ENCODE peak calls at places on chromosomes 3 and 15, in six cellular contexts. One of them, this sample, is unnamed.

GRCh38 chr15:34809186-34809585 is 13.8 kb upstream of the ACTC1 start:
- DNase-seq in choroid plexus epithelial cell: no peak
- DNase-seq in esophagus squamous epithelium: no peak
- DNase-seq in activated effector memory CD4-positive, alpha-beta T cell treated with Interleukin-2 at 50 U/mL for 16 hours: no peak
- DNase-seq in germinal center: no peak
- DNase-seq in NCI-H1105: no peak
- DNase-seq in this sample: no peak

GRCh38 chr3:25604107-25604805 is 60.5 kb downstream of the TOP2B start:
- DNase-seq in activated effector memory CD4-positive, alpha-beta T cell treated with Interleukin-2 at 50 U/mL for 16 hours: no peak
- DNase-seq in choroid plexus epithelial cell: peak; percentile 95
- DNase-seq in germinal center: no peak
- DNase-seq in NCI-H1105: no peak
- DNase-seq in esophagus squamous epithelium: no peak
- DNase-seq in this sample: no peak

GRCh38 chr15:36501063-36501678 is 78.3 kb upstream of the CDIN1 start:
- DNase-seq in esophagus squamous epithelium: no peak
- DNase-seq in choroid plexus epithelial cell: peak; percentile 83
- DNase-seq in activated effector memory CD4-positive, alpha-beta T cell treated with Interleukin-2 at 50 U/mL for 16 hours: no peak
- DNase-seq in germinal center: no peak
- DNase-seq in NCI-H1105: peak; percentile 30
- DNase-seq in this sample: peak; percentile 77

GRCh38 chr3:45311953-45312795 is 76.2 kb upstream of the LARS2 start:
- DNase-seq in esophagus squamous epithelium: no peak
- DNase-seq in NCI-H1105: no peak
- DNase-seq in germinal center: no peak
- DNase-seq in choroid plexus epithelial cell: no peak
- DNase-seq in activated effector memory CD4-positive, alpha-beta T cell treated with Interleukin-2 at 50 U/mL for 16 hours: no peak
- DNase-seq in this sample: no peak

GRCh38 chr15:40902605-40903561 is 8.6 kb downstream of the VPS18 start:
- DNase-seq in NCI-H1105: no peak
- DNase-seq in activated effector memory CD4-positive, alpha-beta T cell treated with Interleukin-2 at 50 U/mL for 16 hours: no peak
- DNase-seq in germinal center: no peak
- DNase-seq in esophagus squamous epithelium: no peak
- DNase-seq in choroid plexus epithelial cell: peak; percentile 51
- DNase-seq in this sample: no peak

GRCh38 chr3:15011174-15011573 is 53.9 kb downstream of the MRPS25 start:
- DNase-seq in germinal center: no peak
- DNase-seq in activated effector memory CD4-positive, alpha-beta T cell treated with Interleukin-2 at 50 U/mL for 16 hours: no peak
- DNase-seq in esophagus squamous epithelium: no peak
- DNase-seq in NCI-H1105: no peak
- DNase-seq in choroid plexus epithelial cell: no peak
- DNase-seq in this sample: no peak

GRCh38 chr15:71653986-71654713 is 156.2 kb upstream of the NR2E3 start:
- DNase-seq in germinal center: no peak
- DNase-seq in esophagus squamous epithelium: no peak
- DNase-seq in choroid plexus epithelial cell: no peak
- DNase-seq in activated effector memory CD4-positive, alpha-beta T cell treated with Interleukin-2 at 50 U/mL for 16 hours: no peak
- DNase-seq in NCI-H1105: no peak
- DNase-seq in this sample: peak; percentile 44

GRCh38 chr15:74978503-74978902 is 16.9 kb upstream of the SCAMP5 start:
- DNase-seq in activated effector memory CD4-positive, alpha-beta T cell treated with Interleukin-2 at 50 U/mL for 16 hours: peak; percentile 15
- DNase-seq in choroid plexus epithelial cell: peak; percentile 47
- DNase-seq in esophagus squamous epithelium: no peak
- DNase-seq in germinal center: no peak
- DNase-seq in NCI-H1105: no peak
- DNase-seq in this sample: no peak

GRCh38 chr15:90201150-90201943 is at the start of gene SEMA4B:
- DNase-seq in esophagus squamous epithelium: no peak
- DNase-seq in choroid plexus epithelial cell: peak; percentile 40
- DNase-seq in activated effector memory CD4-positive, alpha-beta T cell treated with Interleukin-2 at 50 U/mL for 16 hours: peak; percentile 65
- DNase-seq in germinal center: peak; percentile 92
- DNase-seq in NCI-H1105: peak; percentile 33
- DNase-seq in this sample: peak; percentile 46

GRCh38 chr3:102235679-102236078 is 199.1 kb upstream of the ZPLD1 start:
- DNase-seq in choroid plexus epithelial cell: peak; percentile 65
- DNase-seq in germinal center: no peak
- DNase-seq in esophagus squamous epithelium: no peak
- DNase-seq in activated effector memory CD4-positive, alpha-beta T cell treated with Interleukin-2 at 50 U/mL for 16 hours: no peak
- DNase-seq in NCI-H1105: no peak
- DNase-seq in this sample: no peak

This sample was measured in NCI-H774.